ENCODE peak calls at places on chromosomes 11 and 22, in seven cellular contexts. One of them, this sample, is unnamed.

GRCh38 chr11:6745465-6746015 is 26.2 kb downstream of the OR2AG2 start:
- DNase-seq in choroid plexus epithelial cell: peak
- DNase-seq in IMR-90: no peak
- DNase-seq in retinal pigment epithelial cell: no peak
- DNase-seq in neural crest cell: no peak
- DNase-seq in BJ: no peak
- DNase-seq in HFF-Myc: no peak
- DNase-seq in this sample: no peak

GRCh38 chr11:68090706-68091105 is 30.5 kb downstream of the CHKA start:
- DNase-seq in choroid plexus epithelial cell: peak
- DNase-seq in IMR-90: peak
- DNase-seq in retinal pigment epithelial cell: no peak
- DNase-seq in neural crest cell: no peak
- DNase-seq in BJ: no peak
- DNase-seq in HFF-Myc: no peak
- DNase-seq in this sample: peak

GRCh38 chr22:31747441-31747840 is 2.5 kb downstream of the PRR14L start:
- DNase-seq in choroid plexus epithelial cell: no peak
- DNase-seq in IMR-90: no peak
- DNase-seq in retinal pigment epithelial cell: no peak
- DNase-seq in neural crest cell: no peak
- DNase-seq in BJ: no peak
- DNase-seq in HFF-Myc: no peak
- DNase-seq in this sample: no peak

GRCh38 chr11:77259681-77260080 is 41.8 kb downstream of the GDPD4 start:
- DNase-seq in choroid plexus epithelial cell: peak
- DNase-seq in IMR-90: peak
- DNase-seq in retinal pigment epithelial cell: no peak
- DNase-seq in neural crest cell: no peak
- DNase-seq in BJ: no peak
- DNase-seq in HFF-Myc: no peak
- DNase-seq in this sample: no peak

GRCh38 chr11:62143727-62144126 is 19.9 kb downstream of the INCENP start:
- DNase-seq in choroid plexus epithelial cell: no peak
- DNase-seq in IMR-90: no peak
- DNase-seq in retinal pigment epithelial cell: no peak
- DNase-seq in neural crest cell: no peak
- DNase-seq in BJ: no peak
- DNase-seq in HFF-Myc: no peak
- DNase-seq in this sample: no peak

GRCh38 chr22:49966716-49967332 is 6.3 kb downstream of the PIM3 start:
- DNase-seq in choroid plexus epithelial cell: peak
- DNase-seq in IMR-90: no peak
- DNase-seq in retinal pigment epithelial cell: no peak
- DNase-seq in neural crest cell: peak
- DNase-seq in BJ: no peak
- DNase-seq in HFF-Myc: no peak
- DNase-seq in this sample: no peak

GRCh38 chr11:73999581-74000306 is 9.1 kb downstream of the UCP3 start:
- DNase-seq in choroid plexus epithelial cell: no peak
- DNase-seq in IMR-90: no peak
- DNase-seq in retinal pigment epithelial cell: no peak
- DNase-seq in neural crest cell: no peak
- DNase-seq in BJ: no peak
- DNase-seq in HFF-Myc: no peak
- DNase-seq in this sample: no peak

GRCh38 chr11:133821776-133822175 is 23.5 kb downstream of the SPATA19 start:
- DNase-seq in choroid plexus epithelial cell: peak
- DNase-seq in IMR-90: no peak
- DNase-seq in retinal pigment epithelial cell: no peak
- DNase-seq in neural crest cell: peak
- DNase-seq in BJ: no peak
- DNase-seq in HFF-Myc: no peak
- DNase-seq in this sample: peak

GRCh38 chr11:130721736-130722135 is 194.5 kb downstream of the SNX19 start:
- DNase-seq in choroid plexus epithelial cell: peak
- DNase-seq in IMR-90: peak
- DNase-seq in retinal pigment epithelial cell: peak
- DNase-seq in neural crest cell: no peak
- DNase-seq in BJ: no peak
- DNase-seq in HFF-Myc: no peak
- DNase-seq in this sample: no peak

GRCh38 chr22:26608129-26608528 is 9.7 kb downstream of the CRYBB1 start:
- DNase-seq in choroid plexus epithelial cell: no peak
- DNase-seq in IMR-90: no peak
- DNase-seq in retinal pigment epithelial cell: no peak
- DNase-seq in neural crest cell: no peak
- DNase-seq in BJ: no peak
- DNase-seq in HFF-Myc: no peak
- DNase-seq in this sample: no peak

GRCh38 chr11:118924591-118925585 is 838 bp downstream of the BCL9L start:
- DNase-seq in choroid plexus epithelial cell: peak
- DNase-seq in IMR-90: peak
- DNase-seq in retinal pigment epithelial cell: no peak
- DNase-seq in neural crest cell: no peak
- DNase-seq in BJ: no peak
- DNase-seq in HFF-Myc: no peak
- DNase-seq in this sample: peak

DNA sequence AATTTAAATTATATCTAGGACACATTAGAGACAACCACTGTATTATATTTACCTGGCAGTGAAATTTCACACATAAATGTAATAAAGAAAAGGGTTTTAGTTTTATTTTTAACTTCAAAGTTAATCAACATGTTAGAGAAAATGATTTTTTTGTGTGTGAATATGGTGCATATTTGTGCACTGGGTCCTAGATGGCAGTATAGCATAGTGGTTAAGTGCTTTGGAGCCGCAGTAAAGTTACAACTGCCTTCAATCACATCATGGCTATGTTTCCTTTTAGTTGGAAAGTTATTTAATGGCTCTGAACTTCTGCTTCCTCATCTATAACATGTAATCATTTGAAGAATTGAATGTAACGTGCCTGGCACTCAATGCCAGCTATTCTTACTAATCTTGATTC is 108.9 kb upstream of the DDI1 start:
- DNase-seq in choroid plexus epithelial cell: peak
- DNase-seq in IMR-90: peak
- DNase-seq in retinal pigment epithelial cell: no peak
- DNase-seq in neural crest cell: no peak
- DNase-seq in BJ: no peak
- DNase-seq in HFF-Myc: no peak
- DNase-seq in this sample: no peak
- TF ChIP-seq CTCF in choroid plexus epithelial cell: peak
- TF ChIP-seq CTCF in IMR-90: peak
- TF ChIP-seq CTCF in retinal pigment epithelial cell: peak
- TF ChIP-seq CTCF in neural crest cell: peak
- TF ChIP-seq CTCF in BJ: peak
- TF ChIP-seq CTCF in HFF-Myc: peak
- TF ChIP-seq CTCF in this sample: no peak

GRCh38 chr22:38017272-38017920 is 33.0 kb upstream of the SOX10 start:
- DNase-seq in choroid plexus epithelial cell: peak
- DNase-seq in IMR-90: peak
- DNase-seq in retinal pigment epithelial cell: peak
- DNase-seq in neural crest cell: no peak
- DNase-seq in BJ: no peak
- DNase-seq in HFF-Myc: peak
- DNase-seq in this sample: peak
- TF ChIP-seq CTCF in choroid plexus epithelial cell: peak
- TF ChIP-seq CTCF in IMR-90: no peak
- TF ChIP-seq CTCF in retinal pigment epithelial cell: peak
- TF ChIP-seq CTCF in neural crest cell: no peak
- TF ChIP-seq CTCF in BJ: no peak
- TF ChIP-seq CTCF in HFF-Myc: no peak
- TF ChIP-seq CTCF in this sample: no peak

DNA sequence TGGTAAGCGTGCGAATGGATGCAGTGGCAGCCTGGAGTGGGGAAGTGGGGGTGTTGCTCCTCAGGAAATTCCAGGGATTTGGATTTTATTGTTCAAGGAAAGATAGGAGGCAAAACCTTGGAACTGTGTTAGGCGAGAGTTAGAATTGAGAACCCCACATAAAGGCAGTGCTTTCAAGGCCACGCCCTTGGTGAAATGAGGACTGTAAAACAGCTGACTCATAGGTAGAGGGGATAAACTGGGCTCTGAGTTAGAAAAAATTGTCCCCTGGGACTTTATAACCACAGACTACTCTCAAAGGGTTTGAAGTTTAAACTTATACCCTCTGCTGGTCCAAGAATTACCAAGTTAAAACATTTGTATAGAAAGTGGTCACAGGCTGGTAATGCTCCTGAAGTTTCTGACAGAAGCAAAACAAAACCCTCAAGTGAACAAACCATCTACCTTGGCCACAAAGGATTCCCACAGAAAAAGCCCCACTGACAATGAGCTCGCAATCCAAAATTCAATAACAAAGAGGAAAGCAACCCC is 250.3 kb upstream of the TBCEL start:
- DNase-seq in choroid plexus epithelial cell: peak
- DNase-seq in IMR-90: no peak
- DNase-seq in retinal pigment epithelial cell: no peak
- DNase-seq in neural crest cell: no peak
- DNase-seq in BJ: no peak
- DNase-seq in HFF-Myc: no peak
- DNase-seq in this sample: no peak
- TF ChIP-seq CTCF in choroid plexus epithelial cell: no peak
- TF ChIP-seq CTCF in IMR-90: no peak
- TF ChIP-seq CTCF in retinal pigment epithelial cell: no peak
- TF ChIP-seq CTCF in neural crest cell: no peak
- TF ChIP-seq CTCF in BJ: no peak
- TF ChIP-seq CTCF in HFF-Myc: no peak
- TF ChIP-seq CTCF in this sample: no peak

DNA sequence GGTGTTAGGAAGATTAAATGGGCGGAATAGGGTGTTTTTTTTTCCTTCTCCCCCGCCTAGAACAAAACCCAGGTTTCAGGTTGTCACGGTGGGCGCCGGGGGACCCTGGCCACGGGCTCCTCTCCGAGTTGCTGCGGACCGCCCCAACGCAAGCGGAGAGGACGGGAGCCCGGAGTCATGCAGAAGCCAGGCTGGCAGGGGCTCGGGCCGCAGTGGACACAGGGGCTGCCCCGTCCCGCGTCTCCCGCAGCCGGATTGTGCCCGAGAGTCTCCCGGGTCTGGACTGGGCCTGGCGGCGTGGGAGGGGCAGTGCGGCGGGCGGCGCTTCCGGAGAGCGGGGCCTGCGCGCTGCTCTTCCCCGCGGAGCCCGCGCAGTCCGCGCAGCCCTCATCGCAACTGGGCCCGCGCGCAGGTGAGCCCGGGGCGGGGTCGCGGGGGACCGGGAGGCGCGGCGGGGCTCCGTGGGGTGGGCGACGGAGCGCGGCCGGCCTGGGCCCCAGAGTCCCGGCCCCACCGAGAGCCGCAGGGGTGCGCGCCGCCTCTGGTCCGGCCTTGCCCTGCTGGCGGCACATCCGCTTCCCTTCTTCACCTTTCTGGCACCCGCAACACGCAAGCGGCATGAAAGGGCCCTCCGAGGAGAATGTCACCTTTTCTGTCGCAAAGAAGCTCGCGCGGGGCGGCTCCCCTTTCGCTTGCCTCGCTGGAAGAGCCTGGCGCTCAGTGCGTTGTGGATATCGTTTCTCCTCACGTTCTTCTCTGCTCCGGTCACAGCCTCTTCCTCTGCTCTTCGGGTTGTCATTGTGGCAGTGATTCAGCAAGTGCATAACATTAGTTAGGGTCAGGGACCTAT is at the start of gene TIRAP:
- DNase-seq in choroid plexus epithelial cell: peak
- DNase-seq in IMR-90: peak
- DNase-seq in retinal pigment epithelial cell: no peak
- DNase-seq in neural crest cell: peak
- DNase-seq in BJ: no peak
- DNase-seq in HFF-Myc: no peak
- DNase-seq in this sample: peak
- TF ChIP-seq CTCF in choroid plexus epithelial cell: no peak
- TF ChIP-seq CTCF in IMR-90: no peak
- TF ChIP-seq CTCF in retinal pigment epithelial cell: no peak
- TF ChIP-seq CTCF in neural crest cell: peak
- TF ChIP-seq CTCF in BJ: no peak
- TF ChIP-seq CTCF in HFF-Myc: no peak
- TF ChIP-seq CTCF in this sample: no peak

DNA sequence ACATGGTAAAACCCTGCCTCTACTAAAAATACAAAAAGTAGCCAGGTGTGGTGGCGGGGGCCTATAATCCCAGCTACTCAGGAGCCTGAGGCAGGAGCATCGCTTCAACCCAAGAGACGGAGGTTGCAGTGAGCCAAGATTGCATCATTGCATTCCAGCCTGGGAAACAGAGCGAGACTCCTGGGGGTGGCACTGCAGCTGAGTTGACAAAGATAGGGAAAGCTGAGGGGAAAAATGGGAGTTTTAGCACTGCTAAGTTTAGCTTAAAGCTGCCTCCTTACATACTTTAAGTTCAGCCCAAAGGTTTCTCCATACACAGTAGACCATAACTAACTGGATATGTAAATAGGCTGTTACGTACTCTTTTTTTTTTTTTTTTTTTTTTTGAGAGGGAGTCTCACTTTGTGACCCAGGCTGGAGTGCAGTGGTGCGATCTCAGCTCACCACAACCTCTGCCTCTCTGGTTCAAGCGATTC is 9.0 kb upstream of the USP28 start:
- DNase-seq in choroid plexus epithelial cell: peak
- DNase-seq in IMR-90: peak
- DNase-seq in retinal pigment epithelial cell: no peak
- DNase-seq in neural crest cell: no peak
- DNase-seq in BJ: no peak
- DNase-seq in HFF-Myc: no peak
- DNase-seq in this sample: no peak
- TF ChIP-seq CTCF in choroid plexus epithelial cell: no peak
- TF ChIP-seq CTCF in IMR-90: no peak
- TF ChIP-seq CTCF in retinal pigment epithelial cell: no peak
- TF ChIP-seq CTCF in neural crest cell: no peak
- TF ChIP-seq CTCF in BJ: no peak
- TF ChIP-seq CTCF in HFF-Myc: no peak
- TF ChIP-seq CTCF in this sample: no peak

GRCh38 chr11:84260862-84261261 is 974.7 kb upstream of the CCDC90B start:
- DNase-seq in choroid plexus epithelial cell: no peak
- DNase-seq in IMR-90: no peak
- DNase-seq in retinal pigment epithelial cell: no peak
- DNase-seq in neural crest cell: no peak
- DNase-seq in BJ: no peak
- DNase-seq in HFF-Myc: no peak
- DNase-seq in this sample: no peak

GRCh38 chr11:84256618-84257017 is 970.5 kb upstream of the CCDC90B start:
- DNase-seq in choroid plexus epithelial cell: no peak
- DNase-seq in IMR-90: no peak
- DNase-seq in retinal pigment epithelial cell: no peak
- DNase-seq in neural crest cell: no peak
- DNase-seq in BJ: no peak
- DNase-seq in HFF-Myc: no peak
- DNase-seq in this sample: no peak

GRCh38 chr11:84264066-84264465 is 977.9 kb upstream of the CCDC90B start:
- DNase-seq in choroid plexus epithelial cell: no peak
- DNase-seq in IMR-90: no peak
- DNase-seq in retinal pigment epithelial cell: no peak
- DNase-seq in neural crest cell: no peak
- DNase-seq in BJ: no peak
- DNase-seq in HFF-Myc: no peak
- DNase-seq in this sample: no peak

GRCh38 chr11:84261707-84262106 is 975.5 kb upstream of the CCDC90B start:
- DNase-seq in choroid plexus epithelial cell: peak
- DNase-seq in IMR-90: no peak
- DNase-seq in retinal pigment epithelial cell: no peak
- DNase-seq in neural crest cell: no peak
- DNase-seq in BJ: no peak
- DNase-seq in HFF-Myc: no peak
- DNase-seq in this sample: no peak
- TF ChIP-seq CTCF in choroid plexus epithelial cell: peak
- TF ChIP-seq CTCF in IMR-90: no peak
- TF ChIP-seq CTCF in retinal pigment epithelial cell: peak
- TF ChIP-seq CTCF in neural crest cell: peak
- TF ChIP-seq CTCF in BJ: no peak
- TF ChIP-seq CTCF in HFF-Myc: no peak
- TF ChIP-seq CTCF in this sample: no peak